ENCODE peak calls at places on chromosomes 12 and 14, in eight cellular contexts. A, O, H, X, B, Q, P and Y are unnamed samples.

GRCh38 chr14:65286443-65286842 is 126.1 kb upstream of the FUT8 start:
- DNase-seq in O (no peak), X (no peak), Q (no peak), B (peak), P (no peak), A (peak), H (no peak), Y (no peak)

GRCh38 chr12:118098911-118099671 is 4.7 kb downstream of the VSIG10 start:
- DNase-seq in B (no peak), P (peak), O (no peak), H (no peak), Q (no peak), X (no peak), A (no peak), Y (no peak)

GRCh38 chr12:115584156-115584555 is 693.3 kb downstream of the MED13L start:
- DNase-seq in H (no peak), P (no peak), X (no peak), Q (no peak), A (no peak), B (no peak), O (no peak), Y (no peak)

GRCh38 chr14:101201535-101202125 is 298.1 kb upstream of the RTL1 start:
- DNase-seq in A (no peak), O (peak), P (no peak), H (peak), B (no peak), Q (no peak), X (no peak), Y (no peak)

GRCh38 chr12:87931764-87932163 is 97.4 kb downstream of the C12orf50 start:
- DNase-seq in H (no peak), Q (no peak), O (no peak), P (no peak), B (no peak), X (no peak), A (peak), Y (no peak)

GRCh38 chr14:43449291-43449690 is 1057.8 kb downstream of the FSCB start:
- DNase-seq in B (no peak), P (no peak), A (no peak), X (no peak), H (no peak), Q (no peak), O (no peak), Y (no peak)

GRCh38 chr12:104628338-104629135 is 171.8 kb downstream of the CHST11 start:
- DNase-seq in O (no peak), X (no peak), A (no peak), P (no peak), B (no peak), Q (no peak), H (no peak), Y (no peak)

GRCh38 chr14:35669782-35670181 is 135.8 kb downstream of the INSM2 start:
- DNase-seq in A (peak), B (no peak), X (peak), O (no peak), H (no peak), P (no peak), Q (no peak), Y (no peak)

GRCh38 chr12:754238-754816 is 1.9 kb downstream of the WNK1 start:
- DNase-seq in Q (no peak), O (peak), A (peak), X (peak), B (no peak), H (peak), P (no peak), Y (no peak)

GRCh38 chr14:100827751-100828447 is 2.0 kb downstream of the MEG3 start:
- DNase-seq in X (no peak), B (peak), P (no peak), H (no peak), O (peak), Q (no peak), A (no peak), Y (no peak)

GRCh38 chr12:21538259-21538658 is 12.2 kb downstream of the SPX start:
- DNase-seq in H (no peak), O (no peak), B (no peak), Q (no peak), X (no peak), A (no peak), P (no peak), Y (no peak)

GRCh38 chr14:93960108-93960475 is 16.3 kb downstream of the ASB2 start:
- DNase-seq in O (no peak), P (no peak), H (no peak), X (no peak), Q (no peak), B (no peak), A (no peak), Y (no peak)

GRCh38 chr14:61179776-61180398 is 101.3 kb downstream of the TMEM30B start:
- DNase-seq in Q (no peak), P (no peak), B (no peak), X (no peak), O (no peak), H (no peak), A (no peak), Y (no peak)

GRCh38 chr12:49818241-49818640 is 10.0 kb downstream of the NCKAP5L start:
- DNase-seq in A (no peak), O (no peak), P (no peak), Q (no peak), X (no peak), B (no peak), H (no peak), Y (no peak)

GRCh38 chr14:104073764-104074163 is 11.7 kb upstream of the ASPG start:
- DNase-seq in O (no peak), Q (no peak), X (no peak), H (no peak), B (no peak), P (no peak), A (no peak), Y (no peak)

GRCh38 chr12:105947906-105948305 is 190.8 kb downstream of the NUAK1 start:
- DNase-seq in X (no peak), A (no peak), H (no peak), P (no peak), O (no peak), Q (no peak), B (no peak), Y (no peak)

GRCh38 chr14:54025661-54026060 is 69.0 kb upstream of the BMP4 start:
- DNase-seq in H (no peak), B (no peak), X (no peak), A (peak), Q (no peak), O (no peak), P (no peak), Y (no peak)

GRCh38 chr14:105473677-105474477 is 744 bp upstream of the CRIP2 start:
- DNase-seq in P (peak), O (peak), H (peak), Q (peak), X (peak), B (peak), A (peak), Y (peak)

GRCh38 chr12:104720346-104721064 is 237.6 kb downstream of the SLC41A2 start:
- DNase-seq in H (no peak), B (no peak), Q (no peak), O (no peak), P (peak), X (no peak), A (no peak), Y (no peak)

GRCh38 chr14:99945732-99946651 is 119.2 kb upstream of the EVL start:
- DNase-seq in B (no peak), O (no peak), A (no peak), P (no peak), H (peak), Q (no peak), X (no peak), Y (no peak)

GRCh38 chr14:36508418-36509051 is 11.5 kb downstream of the NKX2-1 start:
- DNase-seq in B (no peak), O (no peak), H (peak), A (no peak), P (no peak), Q (no peak), X (no peak), Y (no peak)

GRCh38 chr12:25970082-25970481 is 11.6 kb downstream of the RASSF8 start:
- DNase-seq in P (no peak), X (no peak), A (no peak), O (no peak), B (no peak), H (no peak), Q (no peak), Y (no peak)

GRCh38 chr12:116955382-116956021 is 44.8 kb downstream of the FBXW8 start:
- DNase-seq in B (no peak), A (peak), Q (peak), X (peak), O (peak), H (peak), P (peak), Y (no peak)

GRCh38 chr12:4011597-4011996 is 138.4 kb upstream of the PARP11 start:
- DNase-seq in H (peak), Q (no peak), P (no peak), O (peak), X (no peak), B (no peak), A (peak), Y (no peak)

GRCh38 chr14:67943947-67944346 is 124.4 kb downstream of the RAD51B start:
- DNase-seq in B (peak), H (peak), O (peak), X (peak), A (peak), Q (peak), P (peak), Y (peak)

GRCh38 chr12:48542300-48542928 is 17.0 kb downstream of the OR8S1 start:
- DNase-seq in O (peak), P (peak), X (no peak), Q (no peak), A (peak), B (peak), H (peak), Y (peak)

GRCh38 chr12:30796508-30796780 is 41.7 kb upstream of the CAPRIN2 start:
- DNase-seq in X (no peak), Q (no peak), O (peak), H (no peak), A (peak), P (peak), B (peak), Y (peak)

GRCh38 chr12:124995200-124995961 is 1.9 kb downstream of the BRI3BP start:
- DNase-seq in P (peak), X (no peak), A (no peak), B (no peak), O (no peak), H (no peak), Q (no peak), Y (no peak)

GRCh38 chr14:56868660-56869059 is 58.4 kb upstream of the OTX2 start:
- DNase-seq in H (no peak), B (no peak), A (no peak), P (no peak), Q (no peak), O (no peak), X (no peak), Y (no peak)

GRCh38 chr12:20368653-20369163 is 371 bp downstream of the PDE3A start:
- DNase-seq in O (peak), P (peak), H (no peak), Q (no peak), A (peak), X (no peak), B (no peak), Y (no peak)

GRCh38 chr14:94048676-94049624 is 22.8 kb downstream of the OTUB2 start:
- DNase-seq in O (no peak), B (no peak), X (no peak), A (no peak), H (no peak), P (no peak), Q (no peak), Y (no peak)

GRCh38 chr14:76015191-76015590 is 29.6 kb downstream of the IFT43 start:
- DNase-seq in O (no peak), A (no peak), Q (no peak), P (no peak), B (no peak), H (no peak), X (no peak), Y (no peak)

GRCh38 chr12:116915326-116915725 is 4.6 kb downstream of the FBXW8 start:
- DNase-seq in X (no peak), A (no peak), Q (no peak), H (no peak), O (no peak), P (no peak), B (no peak), Y (no peak)

GRCh38 chr12:115983226-115983798 is 294.2 kb downstream of the MED13L start:
- DNase-seq in P (no peak), O (no peak), H (no peak), X (no peak), A (peak), B (no peak), Q (no peak), Y (peak)

GRCh38 chr14:52950898-52951729 is at the start of gene FERMT2:
- DNase-seq in O (peak), A (peak), H (peak), Q (peak), X (peak), B (peak), P (peak), Y (peak)
- TF ChIP-seq POLR2A in O (peak), A (peak), H (peak), Q (peak), X (peak), B (no peak), P (no peak), Y (peak)

GRCh38 chr12:68367903-68368302 is 35.7 kb upstream of the MDM1 start:
- DNase-seq in B (no peak), X (no peak), O (no peak), P (no peak), Q (no peak), H (no peak), A (peak), Y (no peak)

GRCh38 chr12:68361953-68362352 is 29.8 kb upstream of the MDM1 start:
- DNase-seq in Q (no peak), O (no peak), X (no peak), P (no peak), H (no peak), A (no peak), B (no peak), Y (no peak)

GRCh38 chr12:68368332-68368731 is 36.2 kb upstream of the MDM1 start:
- DNase-seq in X (no peak), H (no peak), A (peak), P (no peak), B (no peak), O (no peak), Q (no peak), Y (no peak)

GRCh38 chr12:68367136-68367535 is 35.0 kb upstream of the MDM1 start:
- DNase-seq in A (no peak), X (no peak), Q (no peak), O (no peak), P (no peak), H (no peak), B (no peak), Y (no peak)

DNA sequence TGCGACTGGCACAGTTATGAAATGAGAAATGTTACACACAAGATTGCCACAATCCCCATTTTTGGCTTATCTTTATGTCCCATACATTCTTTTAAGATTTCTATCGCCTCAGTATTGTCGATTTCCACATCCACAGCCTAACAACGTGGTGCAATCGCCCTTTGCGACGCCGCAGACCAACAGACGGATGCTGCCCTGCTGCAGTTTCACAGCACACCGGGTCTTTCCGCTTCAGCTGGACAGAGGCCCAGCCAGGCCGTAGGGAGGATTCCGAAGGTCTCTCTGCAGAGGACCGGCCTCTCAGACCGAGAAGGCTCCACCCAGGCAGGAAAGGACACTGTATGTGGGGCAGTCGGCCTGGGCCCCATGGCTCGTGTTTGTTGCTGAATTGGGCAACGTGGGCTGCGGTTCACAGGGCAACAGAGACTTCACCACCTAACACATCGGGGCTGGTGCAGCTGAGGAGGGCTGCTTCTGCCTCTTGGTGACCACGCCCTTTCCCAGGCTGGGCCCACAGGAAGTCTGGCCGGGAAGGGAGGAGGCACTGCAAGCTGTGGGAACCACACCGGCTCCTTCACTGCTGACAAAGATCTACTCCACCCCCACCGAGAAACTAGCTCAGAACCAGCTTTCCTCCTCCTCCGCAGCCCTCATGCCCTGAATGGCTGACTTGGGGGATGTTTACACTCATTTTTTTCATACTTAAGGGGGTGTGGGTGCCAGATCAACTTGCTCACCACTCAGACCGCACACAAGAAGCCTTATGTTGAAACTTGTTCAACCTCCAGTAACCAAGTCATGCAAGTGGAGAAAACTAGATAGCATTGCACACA is 32.9 kb upstream of the MDM1 start:
- DNase-seq in A (peak), O (peak), B (peak), Q (peak), X (peak), P (peak), H (peak), Y (peak)
- TF ChIP-seq POLR2A in A (peak), O (peak), B (peak), Q (no peak), X (peak), P (peak), H (peak), Y (peak)

DNA sequence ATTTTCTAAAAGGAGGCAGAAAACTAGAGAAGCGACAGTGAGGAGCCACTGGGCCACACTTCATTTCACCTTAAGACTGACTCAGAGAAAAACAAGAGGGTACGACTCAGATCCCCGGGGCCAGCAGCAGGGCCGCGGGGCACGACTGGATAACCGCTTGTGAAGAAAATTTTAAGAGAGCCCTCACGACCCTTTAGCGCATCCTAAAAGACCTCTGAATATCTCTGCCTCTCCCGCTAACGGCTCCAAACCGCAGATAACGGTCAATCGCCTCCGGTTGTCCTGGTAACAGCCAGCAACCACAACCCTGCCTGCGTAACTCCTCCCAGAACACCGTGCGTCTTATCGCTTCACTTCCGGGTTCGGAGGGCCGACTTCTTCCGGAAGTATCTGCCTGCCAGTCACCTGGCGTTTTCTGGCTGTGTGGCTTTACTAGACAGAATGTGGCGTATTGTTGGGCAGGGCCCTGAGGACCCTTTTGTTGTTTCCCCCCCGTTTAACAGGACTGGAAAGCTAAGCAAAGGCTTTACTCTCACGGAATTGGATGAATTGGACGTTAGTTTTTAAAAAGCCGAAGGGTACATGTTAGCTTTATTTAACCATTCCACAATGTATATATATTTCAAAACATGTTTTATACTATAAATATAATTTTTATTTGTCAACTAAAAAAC is 5.4 kb upstream of the ATP23 start:
- DNase-seq in Q (peak), X (peak), H (peak), B (peak), P (peak), A (peak), O (peak), Y (peak)
- TF ChIP-seq POLR2A in Q (no peak), X (peak), H (no peak), B (peak), P (peak), A (peak), O (no peak), Y (peak)

GRCh38 chr12:132140501-132140900 is 3.6 kb downstream of the DDX51 start:
- DNase-seq in A (no peak), B (no peak), X (no peak), O (no peak), P (no peak), Q (no peak), H (peak), Y (no peak)

GRCh38 chr12:132139912-132140311 is 4.2 kb downstream of the DDX51 start:
- DNase-seq in O (no peak), Q (no peak), X (no peak), A (no peak), P (no peak), H (peak), B (no peak), Y (no peak)

GRCh38 chr12:132138941-132139871 is 4.9 kb downstream of the DDX51 start:
- DNase-seq in B (no peak), H (no peak), A (no peak), O (no peak), X (no peak), Q (no peak), P (no peak), Y (no peak)

GRCh38 chr12:132133952-132134652 is 10.0 kb downstream of the DDX51 start:
- DNase-seq in X (no peak), P (no peak), O (no peak), B (no peak), Q (no peak), H (no peak), A (peak), Y (no peak)

DNA sequence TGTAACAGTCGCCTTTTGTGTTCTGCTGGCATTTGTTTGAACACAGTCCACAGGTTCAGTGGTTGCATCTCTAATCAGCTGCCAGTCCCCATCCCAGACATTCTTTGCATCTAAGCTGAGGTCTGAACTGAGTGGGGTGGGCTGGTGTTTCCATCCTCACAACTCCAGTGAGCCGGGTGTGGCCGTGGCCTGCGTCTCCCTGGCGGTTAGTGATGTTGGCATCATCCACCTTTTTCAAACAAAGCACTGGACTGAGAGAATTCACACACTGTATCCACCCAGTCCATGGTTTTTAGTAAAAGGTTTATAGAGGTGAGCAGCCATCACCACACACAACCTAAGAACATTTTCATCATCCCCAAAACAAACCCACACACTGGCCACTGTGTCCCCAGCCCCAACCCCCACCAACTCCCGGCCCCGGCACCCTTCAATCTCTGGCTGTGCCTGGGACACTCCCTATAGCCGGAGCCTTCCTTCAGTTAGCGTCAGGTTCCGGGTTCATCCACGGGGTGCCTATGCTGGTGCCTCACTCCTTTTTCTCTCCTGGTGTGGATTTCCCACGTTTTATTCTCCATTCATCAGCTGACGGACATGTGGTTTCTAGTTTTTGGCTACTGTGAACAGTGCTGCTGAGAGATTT is 6.5 kb downstream of the DDX51 start:
- DNase-seq in H (peak), A (no peak), B (no peak), O (no peak), P (no peak), Q (no peak), X (no peak), Y (no peak)
- TF ChIP-seq POLR2A in H (no peak), A (no peak), B (peak), O (no peak), P (no peak), Q (no peak), X (no peak), Y (no peak)

GRCh38 chr14:77707724-77708408 is at the start of the genes ALKBH1 and SLIRP:
- DNase-seq in P (peak), O (peak), Q (peak), H (peak), B (peak), A (peak), X (peak), Y (peak)
- TF ChIP-seq POLR2A in P (peak), O (no peak), Q (peak), H (no peak), B (peak), A (peak), X (peak), Y (peak)

GRCh38 chr12:52035926-52036325 is 15.3 kb upstream of the NR4A1 start:
- DNase-seq in H (no peak), X (no peak), O (no peak), A (no peak), Q (no peak), P (no peak), B (no peak), Y (no peak)
- TF ChIP-seq POLR2A in H (no peak), X (no peak), O (no peak), A (no peak), Q (no peak), P (no peak), B (no peak), Y (no peak)

GRCh38 chr12:53483225-53483978 is 15.9 kb downstream of the MAP3K12 start:
- DNase-seq in P (peak), A (no peak), X (no peak), Q (no peak), H (no peak), O (peak), B (no peak), Y (no peak)
- TF ChIP-seq POLR2A in P (no peak), A (no peak), X (no peak), Q (no peak), H (no peak), O (no peak), B (peak), Y (no peak)